ENCODE peak calls at places on chromosomes 13 and 19, in ten cellular contexts. B, D, M, S, G, V, Q, C, F and L are unnamed samples.
A peak's percentile ranks its signal among the peaks of the same experiment; 100 is the strongest.

GRCh38 chr13:103133551-103133950 is 67.3 kb upstream of the SLC10A2 start:
- DNase-seq in V (no peak), D (no peak), S (no peak), G (no peak), F (no peak), Q (no peak), C (no peak), B (no peak), M (no peak), L (no peak)

GRCh38 chr19:18634612-18635290 is 2.1 kb upstream of the KLHL26 start:
- DNase-seq in C (no peak), D (peak; percentile 29), M (no peak), G (no peak), Q (no peak), S (no peak), V (no peak), F (no peak), B (no peak), L (no peak)

GRCh38 chr19:4099054-4099764 is 24.7 kb downstream of the MAP2K2 start:
- DNase-seq in V (no peak), M (no peak), D (no peak), Q (no peak), S (no peak), G (no peak), F (no peak), C (no peak), B (no peak), L (no peak)

GRCh38 chr13:40026741-40027140 is 371.3 kb downstream of the COG6 start:
- DNase-seq in F (no peak), M (no peak), Q (no peak), V (no peak), S (no peak), D (peak; percentile 24), G (no peak), C (no peak), B (no peak), L (no peak)

GRCh38 chr19:17235618-17236413 is 9.8 kb downstream of the OCEL1 start:
- DNase-seq in Q (peak; percentile 75), C (peak; percentile 83), B (no peak), G (no peak), S (peak; percentile 59), F (peak; percentile 79), M (no peak), D (peak; percentile 77), V (peak; percentile 74), L (peak; percentile 62)

GRCh38 chr13:100176781-100177389 is 88.0 kb downstream of the PCCA start:
- DNase-seq in B (peak; percentile 33), F (no peak), M (no peak), S (peak; percentile 2), Q (no peak), V (no peak), D (no peak), G (no peak), C (no peak), L (no peak)

GRCh38 chr13:64158910-64159309 is 2743.3 kb upstream of the PCDH20 start:
- DNase-seq in G (no peak), B (peak; percentile 24), Q (no peak), M (no peak), D (no peak), S (no peak), C (no peak), V (no peak), F (no peak), L (no peak)

GRCh38 chr19:29525901-29526729 is at the start of gene VSTM2B:
- DNase-seq in S (no peak), M (no peak), F (no peak), D (no peak), C (no peak), V (no peak), B (no peak), G (no peak), Q (peak; percentile 59), L (no peak)

GRCh38 chr13:107266657-107267056 is 698.7 kb upstream of the ARGLU1 start:
- DNase-seq in F (no peak), C (no peak), V (no peak), B (no peak), M (no peak), Q (no peak), D (no peak), S (peak; percentile 45), G (no peak), L (no peak)

GRCh38 chr13:113275387-113275786 is 21.7 kb upstream of the LAMP1 start:
- DNase-seq in M (peak; percentile 18), G (no peak), D (peak; percentile 44), C (peak; percentile 85), V (peak; percentile 37), B (no peak), S (no peak), F (peak; percentile 89), Q (peak; percentile 33), L (no peak)

GRCh38 chr19:36265856-36266374 is 51.0 kb downstream of the ZNF146 start:
- DNase-seq in B (no peak), Q (no peak), S (no peak), F (no peak), M (no peak), D (no peak), V (no peak), G (no peak), C (no peak), L (no peak)